ENCODE peak calls at places on chromosomes 11 and 22, in seven cellular contexts. L is colonic mucosa, B is dorsolateral prefrontal cortex, X is ovary, O is endodermal cell, V is brain microvascular endothelial cell, J is psoas muscle. G is an unnamed sample.

GRCh38 chr11:69950120-69950519 is 128.0 kb upstream of the ANO1 start:
- DNase-seq in L (peak; percentile 50), B (no peak), X (no peak), O (peak; percentile 94), V (peak; percentile 25), J (no peak), G (no peak)

GRCh38 chr11:114262681-114263509 is 33.3 kb upstream of the NNMT start:
- DNase-seq in L (no peak), B (no peak), X (no peak), O (peak; percentile 71), V (peak; percentile 52), J (no peak), G (peak; percentile 40)

GRCh38 chr11:9797300-9797699 is 133.4 kb downstream of the SWAP70 start:
- DNase-seq in L (no peak), B (no peak), X (no peak), O (no peak), V (no peak), J (no peak), G (no peak)

GRCh38 chr11:44987506-44987905 is 36.8 kb upstream of the TP53I11 start:
- DNase-seq in L (no peak), B (no peak), X (no peak), O (peak; percentile 45), V (no peak), J (no peak), G (no peak)

GRCh38 chr11:68840661-68841653 is 759 bp downstream of the CPT1A start:
- DNase-seq in L (peak; percentile 83), B (no peak), X (peak; percentile 74), O (peak; percentile 79), V (no peak), J (peak; percentile 71), G (no peak)

GRCh38 chr22:46754110-46754799 is 8.2 kb upstream of the TBC1D22A start:
- DNase-seq in L (peak; percentile 94), B (no peak), X (peak; percentile 74), O (no peak), V (peak; percentile 99), J (peak; percentile 98), G (peak; percentile 87)

GRCh38 chr11:133331031-133331430 is 201.3 kb downstream of the OPCML start:
- DNase-seq in L (no peak), B (no peak), X (no peak), O (no peak), V (no peak), J (no peak), G (no peak)

GRCh38 chr11:2862950-2863618 is 22.5 kb downstream of the CDKN1C start:
- DNase-seq in L (no peak), B (no peak), X (no peak), O (peak; percentile 85), V (no peak), J (no peak), G (no peak)

GRCh38 chr11:133904818-133905515 is 51.8 kb downstream of the IGSF9B start:
- DNase-seq in L (no peak), B (peak; percentile 20), X (no peak), O (no peak), V (no peak), J (no peak), G (no peak)

GRCh38 chr11:19770277-19770676 is 57.6 kb downstream of the NAV2 start:
- DNase-seq in L (no peak), B (no peak), X (no peak), O (no peak), V (no peak), J (no peak), G (no peak)

GRCh38 chr11:73182824-73183321 is 35.2 kb upstream of the P2RY2 start:
- DNase-seq in L (peak; percentile 83), B (no peak), X (peak; percentile 39), O (no peak), V (no peak), J (no peak), G (no peak)

GRCh38 chr22:45626198-45626651 is 45.4 kb upstream of the ATXN10 start:
- DNase-seq in L (peak; percentile 88), B (no peak), X (no peak), O (no peak), V (no peak), J (no peak), G (no peak)

GRCh38 chr11:72776844-72777754 is 16.7 kb downstream of the STARD10 start:
- DNase-seq in L (peak; percentile 49), B (peak; percentile 86), X (no peak), O (peak; percentile 59), V (no peak), J (no peak), G (no peak)

GRCh38 chr11:63858628-63859550 is 20.0 kb downstream of the MARK2 start:
- DNase-seq in L (peak; percentile 51), B (no peak), X (no peak), O (no peak), V (peak; percentile 79), J (peak; percentile 41), G (no peak)

GRCh38 chr11:3217751-3218482 is 696 bp downstream of the MRGPRG start:
- DNase-seq in L (no peak), B (no peak), X (no peak), O (peak; percentile 40), V (no peak), J (no peak), G (no peak)

GRCh38 chr11:81658722-81659121 is 1074.9 kb downstream of the FAM181B start:
- DNase-seq in L (no peak), B (no peak), X (no peak), O (peak; percentile 57), V (peak; percentile 21), J (no peak), G (no peak)

GRCh38 chr11:60265373-60266214 is 14.9 kb upstream of the MS4A4A start:
- DNase-seq in L (peak; percentile 34), B (no peak), X (no peak), O (no peak), V (peak; percentile 40), J (no peak), G (peak; percentile 3)

GRCh38 chr22:44026630-44027511 is 2.8 kb downstream of the PARVB start:
- DNase-seq in L (peak; percentile 59), B (no peak), X (no peak), O (no peak), V (peak; percentile 84), J (peak; percentile 79), G (no peak)

GRCh38 chr11:33325456-33325855 is 68.3 kb downstream of the HIPK3 start:
- DNase-seq in L (no peak), B (no peak), X (no peak), O (no peak), V (no peak), J (no peak), G (no peak)

GRCh38 chr11:117226388-117227385 is 5.2 kb downstream of the PCSK7 start:
- DNase-seq in L (no peak), B (no peak), X (no peak), O (peak; percentile 77), V (no peak), J (no peak), G (peak; percentile 64)

GRCh38 chr22:37832022-37832857 is 9.1 kb downstream of the GALR3 start:
- DNase-seq in L (no peak), B (no peak), X (no peak), O (no peak), V (no peak), J (no peak), G (no peak)
- TF ChIP-seq CTCF in L (no peak), B (no peak), X (no peak), O (no peak), V (no peak), J (no peak), G (no peak)

DNA sequence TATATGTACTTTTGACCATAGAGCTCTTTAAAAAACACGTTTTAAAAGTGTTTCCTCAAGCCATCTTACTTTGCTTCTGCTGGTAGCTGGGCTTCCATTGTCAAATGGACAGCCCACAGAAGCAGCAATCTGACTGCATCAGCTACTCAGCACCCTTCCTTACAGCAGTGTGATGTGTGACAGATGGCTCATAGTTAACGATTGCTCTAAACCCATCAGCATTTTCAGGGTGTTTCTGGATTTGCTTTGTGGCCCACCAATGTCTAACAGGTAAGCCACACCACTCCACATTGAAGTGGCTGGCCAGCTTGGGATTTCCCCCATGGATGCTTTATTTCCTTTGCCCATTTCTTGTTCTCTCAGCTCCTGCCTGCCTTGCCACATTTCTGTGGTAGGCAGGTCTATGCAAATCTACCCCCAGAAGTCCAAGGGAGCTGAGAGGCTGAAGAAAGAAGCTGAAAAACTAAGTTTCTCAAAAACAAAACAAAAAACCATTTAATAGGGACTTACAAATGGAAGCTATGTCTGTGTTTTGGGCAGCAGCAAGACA is 7.3 kb upstream of the FAR1 start:
- DNase-seq in L (no peak), B (no peak), X (no peak), O (no peak), V (no peak), J (no peak), G (no peak)
- H3K4me3 ChIP-seq in L (no peak overlapping the region), B (no peak overlapping the region), X (no peak overlapping the region), O (no peak overlapping the region), V (no peak overlapping the region), J (no peak overlapping the region), G (no peak overlapping the region)

DNA sequence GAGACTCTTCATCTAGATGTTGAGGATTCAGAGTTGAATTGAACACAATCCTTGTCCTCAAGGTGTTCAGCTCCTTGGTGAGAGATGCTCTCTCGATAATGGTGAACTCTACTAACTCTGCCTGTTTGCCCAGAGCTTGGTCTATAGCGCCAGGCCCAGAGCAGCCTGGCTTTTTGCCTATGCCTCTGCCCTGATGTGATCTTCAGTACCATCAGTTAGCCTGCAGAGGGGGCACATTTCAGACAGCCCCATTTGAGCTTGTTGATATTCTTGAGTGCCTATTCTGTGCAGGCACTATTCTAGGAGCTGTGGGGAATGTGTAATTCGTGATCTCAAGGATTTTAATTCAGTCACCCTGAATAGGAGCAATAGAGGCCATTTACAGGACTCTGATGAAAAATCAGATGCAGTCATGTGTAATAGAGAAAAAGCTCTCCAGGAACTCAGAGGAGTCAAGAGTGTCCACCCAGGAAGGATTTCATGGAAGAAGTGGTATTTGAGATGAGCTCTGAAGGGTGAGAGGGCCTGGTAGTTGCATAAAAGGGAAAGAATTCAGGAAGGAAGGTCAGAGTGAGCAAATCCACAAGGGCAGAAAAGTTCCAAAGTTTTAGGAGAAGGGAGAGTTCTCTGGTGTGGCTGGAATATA is 19.3 kb downstream of the GTPBP1 start:
- DNase-seq in L (no peak), B (no peak), X (no peak), O (peak; percentile 74), V (peak; percentile 22), J (no peak), G (no peak)
- TF ChIP-seq CTCF in L (peak; percentile 43), B (peak; percentile 75), X (no peak), O (peak; percentile 73), V (peak; percentile 77), J (peak; percentile 31), G (peak; percentile 71)

DNA sequence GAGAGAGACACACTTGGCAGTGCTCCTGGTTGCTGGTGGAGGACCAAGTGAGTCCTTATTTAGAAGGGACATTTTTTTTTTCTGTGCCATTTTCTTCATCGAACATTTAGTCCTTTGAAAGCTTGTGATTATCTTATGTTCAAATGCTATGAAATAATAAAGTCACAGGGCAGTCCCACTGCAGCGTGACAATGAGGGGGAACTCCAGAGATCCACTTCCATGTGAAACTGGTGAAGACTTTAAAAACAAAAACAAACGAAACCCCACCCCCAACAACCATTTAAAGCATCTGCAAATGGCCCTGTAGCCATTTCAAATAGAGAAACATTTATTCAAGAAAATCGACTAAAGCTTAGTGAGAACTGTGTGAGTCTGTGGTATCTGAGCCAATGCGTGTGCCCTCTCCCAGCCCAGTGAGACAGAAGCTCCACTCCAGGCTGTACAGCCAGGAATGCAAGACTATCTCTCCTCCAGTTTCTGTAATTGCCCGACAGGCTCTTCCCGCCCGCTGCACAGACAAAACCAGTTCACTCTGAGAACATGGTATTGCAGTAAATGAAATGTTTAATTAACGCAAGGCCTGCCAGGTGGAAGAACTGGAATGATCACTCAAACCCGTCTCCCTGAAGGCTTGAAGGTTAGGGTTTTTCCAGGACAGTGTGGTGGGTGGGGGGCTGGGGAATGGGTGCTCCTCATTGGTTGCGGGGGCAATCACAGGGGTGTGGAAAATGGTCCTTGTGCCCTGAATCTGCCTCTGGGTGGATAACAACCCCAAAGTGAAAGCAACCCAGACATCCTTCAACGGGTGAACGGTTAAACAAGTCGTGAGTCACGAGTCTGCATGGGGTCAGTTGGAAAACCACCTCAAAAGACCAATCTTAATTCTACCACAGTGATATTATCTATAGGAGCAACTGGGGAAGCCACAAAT is 8.4 kb downstream of the KRTAP5-6 start:
- DNase-seq in L (peak; percentile 16), B (no peak), X (no peak), O (peak; percentile 42), V (no peak), J (no peak), G (peak; percentile 13)
- H3K4me3 ChIP-seq in L (no peak overlapping the region), B (no peak overlapping the region), X (no peak overlapping the region), O (no peak overlapping the region), V (no peak overlapping the region), J (no peak overlapping the region), G (no peak overlapping the region)